ENCODE peak calls at places on chromosomes 11 and 22, in five cellular contexts. Z is HT1080, Y is heart left ventricle, T is NB4, H is NCI-H1105. O is an unnamed sample.

GRCh38 chr11:35792148-35792845 is 129.7 kb downstream of the TRIM44 start:
- DNase-seq in Z (no peak), T (no peak), H (peak; percentile 45), Y (no peak), O (no peak)

GRCh38 chr11:129323896-129324522 is 51.6 kb upstream of the BARX2 start:
- DNase-seq in T (peak; percentile 91), Z (no peak), Y (no peak), H (no peak), O (no peak)

GRCh38 chr11:73916435-73916834 is 34.4 kb upstream of the DNAJB13 start:
- DNase-seq in Y (no peak), H (no peak), Z (peak; percentile 6), T (no peak), O (no peak)

GRCh38 chr11:78228467-78228866 is 39.7 kb downstream of the USP35 start:
- DNase-seq in Y (no peak), T (peak; percentile 79), Z (peak; percentile 51), H (peak; percentile 50), O (peak; percentile 12)

GRCh38 chr11:120547871-120548681 is 36.5 kb downstream of the GRIK4 start:
- DNase-seq in T (peak; percentile 68), Y (peak; percentile 87), Z (peak; percentile 96), H (peak; percentile 89), O (peak; percentile 96)

GRCh38 chr22:34866501-34867171 is 199.3 kb upstream of the ISX start:
- DNase-seq in H (no peak), T (no peak), Z (peak; percentile 76), Y (no peak), O (peak; percentile 72)

GRCh38 chr11:103582351-103582909 is 454.0 kb upstream of the DDI1 start:
- DNase-seq in Z (no peak), H (no peak), Y (no peak), T (no peak), O (no peak)

GRCh38 chr11:83063073-83063754 is 8.5 kb downstream of the RAB30 start:
- DNase-seq in H (no peak), Y (no peak), Z (peak; percentile 29), T (peak; percentile 36), O (no peak)

GRCh38 chr11:13215157-13215556 is 62.4 kb upstream of the BMAL1 start:
- DNase-seq in H (no peak), Y (no peak), Z (peak; percentile 89), T (no peak), O (peak; percentile 88)

GRCh38 chr11:11979487-11980117 is 28.8 kb downstream of the DKK3 start:
- DNase-seq in Y (peak; percentile 56), Z (peak; percentile 42), H (no peak), T (no peak), O (peak; percentile 68)

GRCh38 chr11:117704416-117705150 is 92.4 kb downstream of the DSCAML1 start:
- DNase-seq in T (no peak), H (no peak), Z (no peak), Y (no peak), O (no peak)

GRCh38 chr22:46213052-46213451 is 37.0 kb downstream of the CDPF1 start:
- DNase-seq in H (no peak), Z (peak; percentile 20), T (no peak), Y (no peak), O (no peak)

GRCh38 chr11:45383229-45383628 is 97.1 kb upstream of the SYT13 start:
- DNase-seq in Z (peak; percentile 84), H (no peak), T (peak; percentile 97), Y (no peak), O (peak; percentile 27)

GRCh38 chr11:2798951-2799761 is 86.4 kb downstream of the CDKN1C start:
- DNase-seq in T (no peak), H (no peak), Y (no peak), Z (no peak), O (peak; percentile 14)

GRCh38 chr11:57434640-57435546 is 8.0 kb upstream of the SLC43A3 start:
- DNase-seq in H (no peak), Y (no peak), Z (peak; percentile 78), T (peak; percentile 92), O (peak; percentile 72)

GRCh38 chr11:62150887-62151736 is 27.3 kb downstream of the INCENP start:
- DNase-seq in Z (no peak), T (no peak), Y (no peak), H (no peak), O (no peak)

GRCh38 chr22:36455571-36456458 is 25.6 kb downstream of the TXN2 start:
- DNase-seq in Z (no peak), H (no peak), Y (no peak), T (no peak), O (no peak)

GRCh38 chr22:37373451-37373850 is 53.8 kb downstream of the ELFN2 start:
- DNase-seq in T (no peak), H (no peak), Z (no peak), Y (no peak), O (no peak)

GRCh38 chr22:45743687-45744086 is 72.1 kb downstream of the ATXN10 start:
- DNase-seq in T (no peak), Z (peak; percentile 23), Y (no peak), H (no peak), O (no peak)

GRCh38 chr11:11563193-11563592 is 58.6 kb downstream of the GALNT18 start:
- DNase-seq in Z (no peak), Y (no peak), T (no peak), H (no peak), O (no peak)

GRCh38 chr11:28259177-28259843 is 151.1 kb downstream of the METTL15 start:
- DNase-seq in Y (no peak), Z (no peak), H (no peak), T (no peak), O (no peak)

GRCh38 chr11:7555067-7555699 is 41.4 kb downstream of the PPFIBP2 start:
- DNase-seq in Y (peak; percentile 60), Z (no peak), H (peak; percentile 57), T (no peak), O (no peak)

GRCh38 chr11:131498631-131499053 is 128.2 kb downstream of the NTM start:
- DNase-seq in Z (no peak), T (no peak), Y (no peak), H (no peak), O (no peak)

GRCh38 chr11:7281083-7281482 is 29.4 kb downstream of the SYT9 start:
- DNase-seq in T (no peak), Y (no peak), Z (peak; percentile 70), H (no peak), O (no peak)

GRCh38 chr22:19809741-19810140 is 44.9 kb downstream of the GNB1L start:
- DNase-seq in T (no peak), Y (no peak), H (no peak), Z (no peak), O (no peak)